ENCODE peak calls at places on chromosomes 4 and X, in five cellular contexts. One of them, this sample, is unnamed. For H3K27me3, the result is how much of the 10 kb centered on the place peaks cover.

GRCh38 chr4:25144870-25145481 is 15.3 kb downstream of the SEPSECS start:
- DNase-seq in stomach: no peak
- DNase-seq in endothelial cell of umbilical vein: peak
- DNase-seq in heart left ventricle: no peak
- DNase-seq in Peyer's patch: no peak
- DNase-seq in this sample: no peak

GRCh38 chr4:62670509-62670908 is 1470.4 kb downstream of the ADGRL3 start:
- DNase-seq in endothelial cell of umbilical vein: no peak
- DNase-seq in stomach: no peak
- DNase-seq in Peyer's patch: no peak
- DNase-seq in heart left ventricle: no peak
- DNase-seq in this sample: no peak

GRCh38 chr4:108426493-108426892 is 193.9 kb upstream of the RPL34 start:
- DNase-seq in endothelial cell of umbilical vein: no peak
- DNase-seq in Peyer's patch: no peak
- DNase-seq in stomach: no peak
- DNase-seq in heart left ventricle: no peak
- DNase-seq in this sample: no peak

GRCh38 chr4:81839347-81840042 is 367.8 kb upstream of the RASGEF1B start:
- DNase-seq in stomach: no peak
- DNase-seq in heart left ventricle: no peak
- DNase-seq in Peyer's patch: no peak
- DNase-seq in endothelial cell of umbilical vein: no peak
- DNase-seq in this sample: no peak

GRCh38 chr4:123517971-123518370 is 121.4 kb downstream of the SPRY1 start:
- DNase-seq in Peyer's patch: no peak
- DNase-seq in endothelial cell of umbilical vein: no peak
- DNase-seq in stomach: no peak
- DNase-seq in heart left ventricle: no peak
- DNase-seq in this sample: no peak

GRCh38 chr4:77158487-77158861 is 1.5 kb downstream of the CCNG2 start:
- DNase-seq in heart left ventricle: no peak
- DNase-seq in stomach: no peak
- DNase-seq in endothelial cell of umbilical vein: no peak
- DNase-seq in Peyer's patch: no peak
- DNase-seq in this sample: no peak

GRCh38 chr4:83536649-83537352 is 893 bp downstream of the GPAT3 start:
- DNase-seq in endothelial cell of umbilical vein: no peak
- DNase-seq in heart left ventricle: no peak
- DNase-seq in Peyer's patch: no peak
- DNase-seq in stomach: no peak
- DNase-seq in this sample: peak

GRCh38 chr4:61200195-61200990 is at the start of gene ADGRL3:
- DNase-seq in stomach: no peak
- DNase-seq in Peyer's patch: no peak
- DNase-seq in endothelial cell of umbilical vein: no peak
- DNase-seq in heart left ventricle: peak
- DNase-seq in this sample: no peak

GRCh38 chrX:136030357-136031225 is 45.4 kb downstream of the SLC9A6 start:
- DNase-seq in stomach: no peak
- DNase-seq in heart left ventricle: peak
- DNase-seq in Peyer's patch: no peak
- DNase-seq in endothelial cell of umbilical vein: peak
- DNase-seq in this sample: peak

DNA sequence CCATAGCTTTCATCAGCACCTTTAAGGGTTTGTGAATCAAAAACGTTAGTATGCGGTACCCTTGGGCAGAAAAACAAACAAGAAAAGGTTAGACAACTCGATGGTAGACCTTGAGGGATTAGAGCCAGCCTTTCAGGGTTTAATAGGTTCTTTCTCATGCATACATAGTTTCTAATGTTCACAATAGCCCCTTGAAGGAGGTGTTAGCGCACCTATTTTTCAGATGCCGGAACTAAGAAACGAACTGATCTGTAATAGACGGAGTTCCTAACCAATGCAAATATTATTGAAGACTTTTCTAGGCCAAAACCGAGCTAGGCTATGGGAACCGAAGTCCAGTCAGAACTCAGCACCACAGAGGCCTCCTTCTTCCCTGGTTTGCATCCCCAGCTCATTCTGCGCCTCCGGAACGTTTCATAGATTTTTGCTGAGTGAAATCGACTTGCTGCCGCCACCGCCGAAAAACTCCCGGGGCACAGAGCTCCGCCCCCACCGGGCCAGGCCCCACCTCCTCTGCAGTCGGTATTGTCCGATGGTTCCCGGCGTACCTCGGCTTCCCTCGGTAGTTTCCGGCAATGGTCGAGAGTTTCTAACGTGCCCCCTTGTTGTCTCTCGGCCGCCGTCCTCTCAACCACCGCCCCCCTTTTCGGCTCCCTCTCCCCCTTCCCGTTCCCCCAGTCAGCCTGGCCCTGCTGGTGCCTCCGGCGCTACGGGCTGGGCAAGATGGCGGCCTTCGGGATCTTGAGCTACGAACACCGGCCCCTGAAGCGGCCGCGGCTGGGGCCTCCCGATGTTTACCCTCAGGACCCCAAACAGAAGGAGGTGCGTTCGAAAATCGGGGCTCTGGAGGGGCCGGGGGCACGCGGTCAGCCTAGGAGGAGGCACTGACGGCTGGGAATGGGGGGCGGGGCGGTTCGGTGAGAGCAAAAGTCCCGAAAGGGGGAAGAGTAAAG is at the start of gene MED12:
- DNase-seq in endothelial cell of umbilical vein: peak
- DNase-seq in Peyer's patch: peak
- DNase-seq in stomach: peak
- DNase-seq in heart left ventricle: peak
- DNase-seq in this sample: peak
- TF ChIP-seq POLR2A in endothelial cell of umbilical vein: peak
- TF ChIP-seq POLR2A in Peyer's patch: peak
- TF ChIP-seq POLR2A in stomach: no peak
- TF ChIP-seq POLR2A in heart left ventricle: no peak
- TF ChIP-seq POLR2A in this sample: peak

GRCh38 chrX:25016361-25016671 is 551 bp upstream of the ARX start:
- DNase-seq in heart left ventricle: no peak
- DNase-seq in Peyer's patch: no peak
- DNase-seq in endothelial cell of umbilical vein: no peak
- DNase-seq in stomach: no peak
- DNase-seq in this sample: no peak
- H3K27me3 ChIP-seq in heart left ventricle: half or more
- H3K27me3 ChIP-seq in Peyer's patch: under half
- H3K27me3 ChIP-seq in endothelial cell of umbilical vein: half or more
- H3K27me3 ChIP-seq in stomach: half or more
- H3K27me3 ChIP-seq in this sample: half or more

GRCh38 chrX:121128946-121129345 is 81.5 kb downstream of the GLUD2 start:
- DNase-seq in endothelial cell of umbilical vein: no peak
- DNase-seq in stomach: no peak
- DNase-seq in Peyer's patch: no peak
- DNase-seq in heart left ventricle: no peak
- DNase-seq in this sample: no peak

GRCh38 chrX:121135488-121136207 is 88.2 kb downstream of the GLUD2 start:
- DNase-seq in endothelial cell of umbilical vein: no peak
- DNase-seq in Peyer's patch: no peak
- DNase-seq in heart left ventricle: no peak
- DNase-seq in stomach: no peak
- DNase-seq in this sample: no peak

DNA sequence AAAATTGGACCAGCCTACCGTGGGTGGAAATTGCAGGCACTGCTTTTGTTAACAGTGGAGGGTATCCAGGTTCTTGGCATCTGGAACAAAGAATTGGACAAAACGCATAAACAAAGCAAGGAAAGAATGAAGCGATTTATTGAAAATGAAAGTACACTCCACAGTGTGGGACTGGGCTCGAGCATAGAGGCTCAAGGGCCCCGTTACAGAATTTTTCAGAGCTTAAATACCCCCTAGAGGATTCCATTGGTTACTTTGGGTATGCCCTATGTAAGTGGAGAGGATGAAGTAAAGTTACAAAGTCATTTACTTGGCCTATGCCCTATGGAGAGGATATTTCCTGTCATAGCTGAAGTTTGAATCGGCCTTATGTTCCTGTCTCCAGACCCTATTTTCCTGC is 85.3 kb downstream of the GLUD2 start:
- DNase-seq in heart left ventricle: no peak
- DNase-seq in stomach: no peak
- DNase-seq in endothelial cell of umbilical vein: no peak
- DNase-seq in Peyer's patch: no peak
- DNase-seq in this sample: no peak
- TF ChIP-seq POLR2A in heart left ventricle: no peak
- TF ChIP-seq POLR2A in stomach: no peak
- TF ChIP-seq POLR2A in endothelial cell of umbilical vein: no peak
- TF ChIP-seq POLR2A in Peyer's patch: no peak
- TF ChIP-seq POLR2A in this sample: no peak

GRCh38 chr4:173522874-173523395 is 7.1 kb downstream of the HAND2 start:
- DNase-seq in heart left ventricle: peak
- DNase-seq in stomach: no peak
- DNase-seq in endothelial cell of umbilical vein: no peak
- DNase-seq in Peyer's patch: no peak
- DNase-seq in this sample: no peak
- H3K27me3 ChIP-seq in heart left ventricle: under half
- H3K27me3 ChIP-seq in stomach: under half
- H3K27me3 ChIP-seq in endothelial cell of umbilical vein: half or more
- H3K27me3 ChIP-seq in Peyer's patch: under half
- H3K27me3 ChIP-seq in this sample: half or more

GRCh38 chr4:169791064-169791463 is 33.3 kb upstream of the HPF1 start:
- DNase-seq in heart left ventricle: no peak
- DNase-seq in Peyer's patch: no peak
- DNase-seq in endothelial cell of umbilical vein: no peak
- DNase-seq in stomach: no peak
- DNase-seq in this sample: no peak
- TF ChIP-seq POLR2A in heart left ventricle: no peak
- TF ChIP-seq POLR2A in Peyer's patch: no peak
- TF ChIP-seq POLR2A in endothelial cell of umbilical vein: no peak
- TF ChIP-seq POLR2A in stomach: no peak
- TF ChIP-seq POLR2A in this sample: no peak

GRCh38 chr4:6943870-6944195 is 34.2 kb downstream of the TBC1D14 start:
- DNase-seq in Peyer's patch: no peak
- DNase-seq in stomach: no peak
- DNase-seq in endothelial cell of umbilical vein: no peak
- DNase-seq in heart left ventricle: no peak
- DNase-seq in this sample: no peak

GRCh38 chr4:6943012-6943869 is 33.6 kb downstream of the TBC1D14 start:
- DNase-seq in endothelial cell of umbilical vein: no peak
- DNase-seq in stomach: no peak
- DNase-seq in Peyer's patch: no peak
- DNase-seq in heart left ventricle: no peak
- DNase-seq in this sample: peak

GRCh38 chr4:6940744-6941137 is 31.1 kb downstream of the TBC1D14 start:
- DNase-seq in Peyer's patch: no peak
- DNase-seq in endothelial cell of umbilical vein: no peak
- DNase-seq in stomach: no peak
- DNase-seq in heart left ventricle: no peak
- DNase-seq in this sample: no peak

GRCh38 chr4:6941796-6942195 is 32.2 kb downstream of the TBC1D14 start:
- DNase-seq in heart left ventricle: no peak
- DNase-seq in endothelial cell of umbilical vein: no peak
- DNase-seq in Peyer's patch: no peak
- DNase-seq in stomach: no peak
- DNase-seq in this sample: no peak

GRCh38 chr4:6942238-6942800 is 32.7 kb downstream of the TBC1D14 start:
- DNase-seq in heart left ventricle: no peak
- DNase-seq in stomach: no peak
- DNase-seq in endothelial cell of umbilical vein: peak
- DNase-seq in Peyer's patch: peak
- DNase-seq in this sample: no peak
- H3K27me3 ChIP-seq in heart left ventricle: under half
- H3K27me3 ChIP-seq in stomach: under half
- H3K27me3 ChIP-seq in endothelial cell of umbilical vein: under half
- H3K27me3 ChIP-seq in Peyer's patch: under half
- H3K27me3 ChIP-seq in this sample: under half

GRCh38 chrX:30307466-30307865 is 1.7 kb downstream of the NR0B1 start:
- DNase-seq in heart left ventricle: no peak
- DNase-seq in stomach: no peak
- DNase-seq in endothelial cell of umbilical vein: no peak
- DNase-seq in Peyer's patch: no peak
- DNase-seq in this sample: no peak

GRCh38 chrX:30310429-30311206 is 1.4 kb upstream of the NR0B1 start:
- DNase-seq in Peyer's patch: no peak
- DNase-seq in stomach: no peak
- DNase-seq in endothelial cell of umbilical vein: no peak
- DNase-seq in heart left ventricle: no peak
- DNase-seq in this sample: no peak

GRCh38 chrX:30304866-30305265 is 4.3 kb downstream of the NR0B1 start:
- DNase-seq in stomach: no peak
- DNase-seq in Peyer's patch: no peak
- DNase-seq in heart left ventricle: no peak
- DNase-seq in endothelial cell of umbilical vein: no peak
- DNase-seq in this sample: no peak

GRCh38 chrX:30309139-30309571 is at the start of gene NR0B1:
- DNase-seq in endothelial cell of umbilical vein: no peak
- DNase-seq in stomach: no peak
- DNase-seq in heart left ventricle: no peak
- DNase-seq in Peyer's patch: no peak
- DNase-seq in this sample: no peak

DNA sequence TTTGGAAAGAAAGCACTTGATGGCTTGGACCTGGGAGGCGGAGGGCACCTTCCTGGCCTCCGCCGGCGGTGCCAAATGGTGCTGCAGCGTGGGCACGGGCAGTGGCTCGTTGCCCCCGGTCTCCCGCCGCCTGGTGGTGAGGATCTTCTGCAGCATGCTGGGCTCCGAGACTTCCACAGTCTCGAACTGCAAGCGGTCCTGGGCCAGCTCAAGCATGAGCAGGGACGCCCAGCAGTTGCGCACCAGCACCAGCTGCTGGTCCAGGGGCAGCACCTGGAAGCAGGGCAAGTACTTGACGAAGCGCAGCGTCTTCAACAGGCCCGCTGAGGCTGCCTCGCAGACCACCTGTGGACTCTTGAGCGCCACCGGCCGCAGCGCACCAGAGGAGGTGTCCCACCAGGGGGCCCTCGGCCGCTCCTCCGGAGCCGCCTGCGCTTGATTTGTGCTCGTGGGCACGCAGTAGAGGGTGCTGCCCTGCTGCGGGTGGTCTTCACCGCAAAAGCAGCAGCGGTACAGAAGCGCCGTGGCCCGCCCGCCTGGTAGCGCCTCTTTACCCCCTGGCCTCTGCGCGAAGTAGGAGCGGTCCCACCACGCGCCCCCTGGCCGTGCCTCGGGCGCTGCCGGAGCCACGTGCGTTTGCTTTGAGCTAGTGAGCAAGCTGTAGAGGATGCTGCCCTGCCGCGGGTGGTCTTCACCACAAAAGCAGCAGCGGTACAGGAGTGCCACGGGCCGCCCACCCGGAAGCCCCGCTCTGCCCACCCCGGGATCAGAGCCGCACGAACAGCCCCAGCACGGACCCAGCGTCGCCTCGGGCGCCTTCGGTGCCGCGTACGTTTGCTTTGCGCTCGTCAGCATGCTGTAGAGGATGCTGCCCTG is 689 bp downstream of the NR0B1 start:
- DNase-seq in stomach: no peak
- DNase-seq in Peyer's patch: no peak
- DNase-seq in endothelial cell of umbilical vein: peak
- DNase-seq in heart left ventricle: no peak
- DNase-seq in this sample: no peak
- TF ChIP-seq POLR2A in stomach: no peak
- TF ChIP-seq POLR2A in Peyer's patch: no peak
- TF ChIP-seq POLR2A in endothelial cell of umbilical vein: no peak
- TF ChIP-seq POLR2A in heart left ventricle: no peak
- TF ChIP-seq POLR2A in this sample: no peak